ENCODE peak calls at places on chromosomes 5 and 9, in eight cellular contexts. One of them, this sample, is unnamed.

GRCh38 chr5:94562327-94562971 is 56.0 kb downstream of the KIAA0825 start:
- DNase-seq in HL-60: no peak
- DNase-seq in anterior cingulate cortex: no peak
- DNase-seq in HT1080: no peak
- DNase-seq in IMR-90: no peak
- DNase-seq in NCI-H1092: no peak
- DNase-seq in EL: no peak
- DNase-seq in T-cell: no peak
- DNase-seq in this sample: peak; percentile 56

GRCh38 chr5:94692610-94693009 is 74.1 kb downstream of the SLF1 start:
- DNase-seq in NCI-H1092: no peak
- DNase-seq in EL: no peak
- DNase-seq in anterior cingulate cortex: no peak
- DNase-seq in T-cell: no peak
- DNase-seq in HT1080: no peak
- DNase-seq in HL-60: no peak
- DNase-seq in IMR-90: no peak
- DNase-seq in this sample: no peak

GRCh38 chr5:58923355-58923754 is 340.5 kb downstream of the RAB3C start:
- DNase-seq in NCI-H1092: no peak
- DNase-seq in EL: no peak
- DNase-seq in T-cell: no peak
- DNase-seq in anterior cingulate cortex: no peak
- DNase-seq in HT1080: no peak
- DNase-seq in IMR-90: no peak
- DNase-seq in HL-60: no peak
- DNase-seq in this sample: no peak

GRCh38 chr5:104119529-104119928 is 556.9 kb upstream of the NUDT12 start:
- DNase-seq in anterior cingulate cortex: no peak
- DNase-seq in EL: no peak
- DNase-seq in NCI-H1092: no peak
- DNase-seq in HL-60: no peak
- DNase-seq in IMR-90: no peak
- DNase-seq in HT1080: no peak
- DNase-seq in T-cell: no peak
- DNase-seq in this sample: no peak

GRCh38 chr9:97419315-97419867 is 7.5 kb downstream of the TDRD7 start:
- DNase-seq in T-cell: no peak
- DNase-seq in HL-60: no peak
- DNase-seq in IMR-90: peak; percentile 71
- DNase-seq in EL: peak; percentile 87
- DNase-seq in anterior cingulate cortex: no peak
- DNase-seq in HT1080: peak; percentile 55
- DNase-seq in NCI-H1092: no peak
- DNase-seq in this sample: peak; percentile 65

GRCh38 chr5:600551-601541 is 11.3 kb upstream of the CEP72 start:
- DNase-seq in anterior cingulate cortex: no peak
- DNase-seq in HL-60: no peak
- DNase-seq in T-cell: no peak
- DNase-seq in EL: no peak
- DNase-seq in IMR-90: no peak
- DNase-seq in NCI-H1092: no peak
- DNase-seq in HT1080: no peak
- DNase-seq in this sample: no peak

GRCh38 chr5:177430146-177430951 is 3.9 kb downstream of the GRK6 start:
- DNase-seq in anterior cingulate cortex: no peak
- DNase-seq in NCI-H1092: no peak
- DNase-seq in T-cell: no peak
- DNase-seq in IMR-90: no peak
- DNase-seq in HT1080: no peak
- DNase-seq in HL-60: no peak
- DNase-seq in EL: no peak
- DNase-seq in this sample: no peak

GRCh38 chr5:139764250-139764791 is 31.3 kb upstream of the PSD2 start:
- DNase-seq in IMR-90: no peak
- DNase-seq in anterior cingulate cortex: no peak
- DNase-seq in HT1080: no peak
- DNase-seq in T-cell: no peak
- DNase-seq in HL-60: no peak
- DNase-seq in EL: no peak
- DNase-seq in NCI-H1092: peak; percentile 46
- DNase-seq in this sample: no peak

GRCh38 chr5:11483630-11484029 is 420.6 kb downstream of the CTNND2 start:
- DNase-seq in EL: no peak
- DNase-seq in anterior cingulate cortex: no peak
- DNase-seq in HT1080: peak; percentile 67
- DNase-seq in IMR-90: no peak
- DNase-seq in T-cell: no peak
- DNase-seq in HL-60: no peak
- DNase-seq in NCI-H1092: no peak
- DNase-seq in this sample: peak; percentile 90

GRCh38 chr5:39217365-39218281 is 1.7 kb downstream of the FYB1 start:
- DNase-seq in T-cell: peak; percentile 68
- DNase-seq in IMR-90: peak; percentile 80
- DNase-seq in HT1080: peak; percentile 66
- DNase-seq in HL-60: peak; percentile 83
- DNase-seq in anterior cingulate cortex: no peak
- DNase-seq in EL: peak; percentile 77
- DNase-seq in NCI-H1092: peak; percentile 37
- DNase-seq in this sample: peak; percentile 75

GRCh38 chr5:133319905-133320520 is 268.2 kb downstream of the HSPA4 start:
- DNase-seq in NCI-H1092: no peak
- DNase-seq in HT1080: no peak
- DNase-seq in T-cell: no peak
- DNase-seq in HL-60: no peak
- DNase-seq in anterior cingulate cortex: no peak
- DNase-seq in EL: no peak
- DNase-seq in IMR-90: no peak
- DNase-seq in this sample: peak; percentile 22

GRCh38 chr5:171714851-171715250 is 70.8 kb upstream of the SMIM23 start:
- DNase-seq in IMR-90: no peak
- DNase-seq in NCI-H1092: no peak
- DNase-seq in anterior cingulate cortex: no peak
- DNase-seq in HT1080: no peak
- DNase-seq in T-cell: no peak
- DNase-seq in HL-60: no peak
- DNase-seq in EL: no peak
- DNase-seq in this sample: no peak

GRCh38 chr9:88791105-88791805 is 200.0 kb upstream of the S1PR3 start:
- DNase-seq in EL: peak; percentile 71
- DNase-seq in IMR-90: peak; percentile 92
- DNase-seq in HT1080: peak; percentile 10
- DNase-seq in anterior cingulate cortex: no peak
- DNase-seq in NCI-H1092: no peak
- DNase-seq in HL-60: peak; percentile 32
- DNase-seq in T-cell: no peak
- DNase-seq in this sample: peak; percentile 52

GRCh38 chr5:140103154-140103553 is 10.8 kb upstream of the PURA start:
- DNase-seq in anterior cingulate cortex: no peak
- DNase-seq in HL-60: no peak
- DNase-seq in NCI-H1092: no peak
- DNase-seq in EL: no peak
- DNase-seq in IMR-90: no peak
- DNase-seq in HT1080: no peak
- DNase-seq in T-cell: no peak
- DNase-seq in this sample: no peak

GRCh38 chr5:170747851-170748250 is 35.7 kb upstream of the GABRP start:
- DNase-seq in NCI-H1092: no peak
- DNase-seq in HL-60: no peak
- DNase-seq in HT1080: peak; percentile 11
- DNase-seq in T-cell: no peak
- DNase-seq in EL: peak; percentile 18
- DNase-seq in anterior cingulate cortex: no peak
- DNase-seq in IMR-90: no peak
- DNase-seq in this sample: no peak

GRCh38 chr9:90795084-90795483 is 6.5 kb upstream of the SYK start:
- DNase-seq in T-cell: no peak
- DNase-seq in NCI-H1092: no peak
- DNase-seq in HT1080: no peak
- DNase-seq in EL: no peak
- DNase-seq in anterior cingulate cortex: no peak
- DNase-seq in HL-60: no peak
- DNase-seq in IMR-90: no peak
- DNase-seq in this sample: peak; percentile 73

GRCh38 chr5:132830436-132831094 is at the start of gene SHROOM1:
- DNase-seq in T-cell: no peak
- DNase-seq in EL: peak; percentile 74
- DNase-seq in NCI-H1092: no peak
- DNase-seq in HL-60: no peak
- DNase-seq in HT1080: peak; percentile 55
- DNase-seq in anterior cingulate cortex: no peak
- DNase-seq in IMR-90: peak; percentile 27
- DNase-seq in this sample: peak; percentile 83

GRCh38 chr5:139755892-139756671 is 39.5 kb upstream of the PSD2 start:
- DNase-seq in HL-60: no peak
- DNase-seq in HT1080: no peak
- DNase-seq in anterior cingulate cortex: no peak
- DNase-seq in EL: no peak
- DNase-seq in IMR-90: no peak
- DNase-seq in NCI-H1092: no peak
- DNase-seq in T-cell: no peak
- DNase-seq in this sample: no peak

GRCh38 chr9:27194401-27195091 is 85.5 kb downstream of the TEK start:
- DNase-seq in anterior cingulate cortex: no peak
- DNase-seq in HL-60: no peak
- DNase-seq in IMR-90: peak; percentile 87
- DNase-seq in NCI-H1092: no peak
- DNase-seq in HT1080: peak; percentile 92
- DNase-seq in T-cell: no peak
- DNase-seq in EL: peak; percentile 81
- DNase-seq in this sample: peak; percentile 77

GRCh38 chr5:141839015-141839513 is 39.1 kb downstream of the PCDH1 start:
- DNase-seq in anterior cingulate cortex: no peak
- DNase-seq in IMR-90: no peak
- DNase-seq in EL: peak; percentile 36
- DNase-seq in NCI-H1092: no peak
- DNase-seq in HL-60: no peak
- DNase-seq in HT1080: no peak
- DNase-seq in T-cell: no peak
- DNase-seq in this sample: no peak

GRCh38 chr9:37903581-37903830 is 421 bp downstream of the SLC25A51 start:
- DNase-seq in HT1080: no peak
- DNase-seq in anterior cingulate cortex: no peak
- DNase-seq in EL: peak; percentile 57
- DNase-seq in T-cell: no peak
- DNase-seq in IMR-90: no peak
- DNase-seq in NCI-H1092: no peak
- DNase-seq in HL-60: peak; percentile 43
- DNase-seq in this sample: peak; percentile 69

GRCh38 chr5:1420211-1421195 is 24.7 kb downstream of the SLC6A3 start:
- DNase-seq in anterior cingulate cortex: no peak
- DNase-seq in IMR-90: no peak
- DNase-seq in NCI-H1092: no peak
- DNase-seq in HL-60: no peak
- DNase-seq in EL: no peak
- DNase-seq in T-cell: no peak
- DNase-seq in HT1080: no peak
- DNase-seq in this sample: peak; percentile 46

GRCh38 chr9:126056312-126057021 is 270.2 kb upstream of the MVB12B start:
- DNase-seq in HL-60: no peak
- DNase-seq in HT1080: no peak
- DNase-seq in T-cell: no peak
- DNase-seq in EL: no peak
- DNase-seq in NCI-H1092: peak; percentile 77
- DNase-seq in anterior cingulate cortex: no peak
- DNase-seq in IMR-90: no peak
- DNase-seq in this sample: no peak

GRCh38 chr5:130323804-130324454 is 419.7 kb downstream of the CHSY3 start:
- DNase-seq in IMR-90: no peak
- DNase-seq in EL: no peak
- DNase-seq in NCI-H1092: no peak
- DNase-seq in T-cell: no peak
- DNase-seq in HL-60: peak; percentile 62
- DNase-seq in HT1080: peak; percentile 67
- DNase-seq in anterior cingulate cortex: no peak
- DNase-seq in this sample: peak; percentile 12

GRCh38 chr9:112366591-112366990 is 13.3 kb upstream of the HSDL2 start:
- DNase-seq in anterior cingulate cortex: no peak
- DNase-seq in HT1080: no peak
- DNase-seq in NCI-H1092: no peak
- DNase-seq in HL-60: no peak
- DNase-seq in T-cell: no peak
- DNase-seq in EL: no peak
- DNase-seq in IMR-90: no peak
- DNase-seq in this sample: no peak

GRCh38 chr9:127776195-127776918 is 2.1 kb downstream of the SH2D3C start:
- DNase-seq in anterior cingulate cortex: no peak
- DNase-seq in IMR-90: no peak
- DNase-seq in HT1080: no peak
- DNase-seq in EL: no peak
- DNase-seq in T-cell: peak; percentile 76
- DNase-seq in NCI-H1092: no peak
- DNase-seq in HL-60: peak; percentile 93
- DNase-seq in this sample: no peak

GRCh38 chr5:32311404-32312193 is 1.1 kb downstream of the MTMR12 start:
- DNase-seq in EL: no peak
- DNase-seq in NCI-H1092: no peak
- DNase-seq in HL-60: no peak
- DNase-seq in T-cell: no peak
- DNase-seq in anterior cingulate cortex: no peak
- DNase-seq in HT1080: no peak
- DNase-seq in IMR-90: peak; percentile 11
- DNase-seq in this sample: peak; percentile 23

GRCh38 chr9:96156578-96156977 is 145.4 kb downstream of the HSD17B3 start:
- DNase-seq in EL: no peak
- DNase-seq in NCI-H1092: peak; percentile 13
- DNase-seq in HT1080: no peak
- DNase-seq in anterior cingulate cortex: no peak
- DNase-seq in IMR-90: no peak
- DNase-seq in HL-60: no peak
- DNase-seq in T-cell: no peak
- DNase-seq in this sample: no peak

GRCh38 chr9:136572003-136572595 is 26.3 kb upstream of the NOTCH1 start:
- DNase-seq in NCI-H1092: no peak
- DNase-seq in HT1080: peak; percentile 67
- DNase-seq in HL-60: no peak
- DNase-seq in anterior cingulate cortex: no peak
- DNase-seq in EL: peak; percentile 84
- DNase-seq in T-cell: no peak
- DNase-seq in IMR-90: peak; percentile 77
- DNase-seq in this sample: peak; percentile 95

GRCh38 chr5:9196403-9197224 is 349.3 kb downstream of the SEMA5A start:
- DNase-seq in HL-60: no peak
- DNase-seq in HT1080: peak; percentile 90
- DNase-seq in anterior cingulate cortex: no peak
- DNase-seq in NCI-H1092: no peak
- DNase-seq in EL: peak; percentile 87
- DNase-seq in T-cell: no peak
- DNase-seq in IMR-90: peak; percentile 92
- DNase-seq in this sample: peak; percentile 65

GRCh38 chr5:171596391-171596878 is 177.0 kb downstream of the FGF18 start:
- DNase-seq in T-cell: no peak
- DNase-seq in HT1080: peak; percentile 93
- DNase-seq in EL: peak; percentile 97
- DNase-seq in IMR-90: peak; percentile 94
- DNase-seq in NCI-H1092: no peak
- DNase-seq in anterior cingulate cortex: no peak
- DNase-seq in HL-60: no peak
- DNase-seq in this sample: no peak